ENCODE peak calls at places on chromosomes 13 and 19, in nine cellular contexts. Y is iPS-NIHi11; F is M059J; L is vagina; G is activated naive CD8-positive, alpha-beta T cell treated with anti-CD3 and anti-CD28 coated beads, Interleukin-2, amount 50 U/mL, for 24 hours; X is AG10803; K is sciatic nerve; N is midbrain; V is pancreas. E is an unnamed sample.

GRCh38 chr13:33435207-33435606 is 149.7 kb upstream of the STARD13 start:
- DNase-seq in Y (no peak), F (no peak), L (no peak), G (no peak), X (no peak), K (no peak), N (no peak), V (no peak), E (no peak)

GRCh38 chr19:54515156-54515555 is 12.5 kb downstream of the LAIR2 start:
- DNase-seq in Y (no peak), F (no peak), L (no peak), G (no peak), X (no peak), K (no peak), N (no peak), V (no peak), E (no peak)

GRCh38 chr19:21202865-21203494 is 61.1 kb downstream of the ZNF431 start:
- DNase-seq in Y (peak), F (peak), L (no peak), G (peak), X (peak), K (no peak), N (peak), V (no peak), E (peak)

GRCh38 chr13:99432637-99433542 is 68.4 kb upstream of the TM9SF2 start:
- DNase-seq in Y (peak), F (peak), L (no peak), G (peak), X (peak), K (peak), N (peak), V (no peak), E (no peak)

GRCh38 chr13:37769078-37769477 is 100.5 kb downstream of the TRPC4 start:
- DNase-seq in Y (no peak), F (no peak), L (no peak), G (no peak), X (no peak), K (no peak), N (no peak), V (no peak), E (no peak)

GRCh38 chr13:99425485-99426341 is 75.6 kb upstream of the TM9SF2 start:
- DNase-seq in Y (no peak), F (no peak), L (no peak), G (peak), X (no peak), K (no peak), N (peak), V (no peak), E (no peak)

GRCh38 chr19:14768001-14768400 is 10.4 kb downstream of the ADGRE2 start:
- DNase-seq in Y (no peak), F (no peak), L (peak), G (no peak), X (no peak), K (no peak), N (no peak), V (no peak), E (no peak)

GRCh38 chr19:46193678-46194077 is 35.9 kb upstream of the IGFL1 start:
- DNase-seq in Y (no peak), F (no peak), L (no peak), G (no peak), X (no peak), K (no peak), N (no peak), V (no peak), E (no peak)

GRCh38 chr13:75469087-75469486 is 12.9 kb downstream of the TBC1D4 start:
- DNase-seq in Y (peak), F (no peak), L (no peak), G (no peak), X (no peak), K (no peak), N (no peak), V (no peak), E (no peak)

E was measured in NCI-H510A treated with DMSO at 0.1 percent for 48 hours.